ENCODE peak calls at places on chromosome 15, in four cellular contexts. F is GM23338, E is OCI-LY7, Y is H1. N is an unnamed sample.

GRCh38 chr15:65916664-65917406 is 47.5 kb downstream of the RAB11A start:
- DNase-seq in Y (peak; percentile 81), E (peak; percentile 35), F (peak; percentile 88), N (no peak)

GRCh38 chr15:41161336-41161735 is 45.3 kb upstream of the INO80 start:
- DNase-seq in F (no peak), Y (no peak), E (no peak), N (no peak)

GRCh38 chr15:99167640-99168039 is 62.8 kb downstream of the SYNM start:
- DNase-seq in F (no peak), E (no peak), Y (no peak), N (no peak)

GRCh38 chr15:78623786-78624497 is 3.1 kb upstream of the CHRNA3 start:
- DNase-seq in Y (no peak), E (no peak), F (no peak), N (no peak)

GRCh38 chr15:100193277-100193860 is 148.4 kb downstream of the ADAMTS17 start:
- DNase-seq in Y (no peak), E (no peak), F (no peak), N (no peak)

GRCh38 chr15:29272219-29272618 is 2.6 kb upstream of the NSMCE3 start:
- DNase-seq in F (no peak), E (no peak), Y (no peak), N (no peak)

GRCh38 chr15:94421711-94422110 is 190.3 kb downstream of the MCTP2 start:
- DNase-seq in F (no peak), E (no peak), Y (no peak), N (no peak)

GRCh38 chr15:44299997-44300396 is 11.5 kb downstream of the GOLM2 start:
- DNase-seq in E (no peak), F (no peak), Y (no peak), N (no peak)

GRCh38 chr15:37046876-37047614 is 53.3 kb downstream of the MEIS2 start:
- DNase-seq in F (peak; percentile 84), E (no peak), Y (no peak), N (no peak)

GRCh38 chr15:46126581-46126980 is 491.8 kb downstream of the SQOR start:
- DNase-seq in Y (no peak), E (no peak), F (no peak), N (no peak)

GRCh38 chr15:51077565-51078153 is 17.0 kb downstream of the TNFAIP8L3 start:
- DNase-seq in Y (peak; percentile 89), F (peak; percentile 96), E (peak; percentile 78), N (no peak)

GRCh38 chr15:66751579-66751978 is 49.5 kb downstream of the SMAD6 start:
- DNase-seq in Y (no peak), E (peak; percentile 40), F (no peak), N (no peak)

GRCh38 chr15:90407871-90408317 is 19.9 kb downstream of the IQGAP1 start:
- DNase-seq in F (no peak), E (no peak), Y (no peak), N (no peak)

GRCh38 chr15:101487060-101487459 is 2.4 kb downstream of the PCSK6 start:
- DNase-seq in Y (no peak), E (no peak), F (no peak), N (no peak)

GRCh38 chr15:85382942-85383341 is 2.5 kb downstream of the AKAP13 start:
- DNase-seq in F (no peak), Y (no peak), E (no peak), N (no peak)

GRCh38 chr15:32122013-32122412 is 91.7 kb downstream of the CHRNA7 start:
- DNase-seq in Y (no peak), E (no peak), F (no peak), N (no peak)

GRCh38 chr15:78149805-78150751 is 916 bp downstream of the IDH3A start:
- DNase-seq in F (peak; percentile 58), E (peak; percentile 44), Y (no peak), N (no peak)

GRCh38 chr15:83166830-83167229 is 40.8 kb downstream of the HDGFL3 start:
- DNase-seq in E (no peak), F (no peak), Y (no peak), N (no peak)

GRCh38 chr15:25245801-25246622 is 192.8 kb downstream of the UBE3A start:
- DNase-seq in E (no peak), Y (peak; percentile 13), F (no peak), N (no peak)

GRCh38 chr15:44535509-44536297 is 1.2 kb upstream of the EIF3J start:
- DNase-seq in E (peak; percentile 42), Y (peak; percentile 44), F (peak; percentile 53), N (no peak)

GRCh38 chr15:38389924-38390542 is 63.9 kb upstream of the FAM98B start:
- DNase-seq in E (peak; percentile 68), Y (peak; percentile 89), F (peak; percentile 80), N (peak; percentile 7)

GRCh38 chr15:31280037-31280830 is 46.4 kb upstream of the KLF13 start:
- DNase-seq in E (no peak), F (no peak), Y (peak; percentile 43), N (no peak)

GRCh38 chr15:68186671-68187397 is 18.3 kb downstream of the CALML4 start:
- DNase-seq in Y (no peak), E (no peak), F (no peak), N (no peak)

GRCh38 chr15:68230157-68231100 is 901 bp upstream of the CLN6 start:
- DNase-seq in F (no peak), E (peak; percentile 37), Y (peak; percentile 40), N (no peak)

GRCh38 chr15:58346361-58346760 is 85.4 kb upstream of the LIPC start:
- DNase-seq in F (peak; percentile 62), E (no peak), Y (no peak), N (peak; percentile 49)

GRCh38 chr15:39102431-39102830 is 478.4 kb upstream of the THBS1 start:
- DNase-seq in F (no peak), Y (no peak), E (no peak), N (no peak)

GRCh38 chr15:90837052-90837621 is 31.3 kb upstream of the FURIN start:
- DNase-seq in F (no peak), E (no peak), Y (no peak), N (no peak)

GRCh38 chr15:58910456-58910855 is 23.0 kb downstream of the SLTM start:
- DNase-seq in Y (no peak), E (no peak), F (no peak), N (no peak)

GRCh38 chr15:52786436-52787122 is 3.6 kb downstream of the ONECUT1 start:
- DNase-seq in F (peak; percentile 70), Y (peak; percentile 71), E (no peak), N (no peak)
- H3K4me3 ChIP-seq in F (peak overlapping the region; percentile 59), Y (peak overlapping the region; percentile 62), E (no peak overlapping the region), N (no peak overlapping the region)

GRCh38 chr15:93252780-93253179 is 163.8 kb upstream of the RGMA start:
- DNase-seq in F (no peak), Y (no peak), E (no peak), N (no peak)
- H3K4me2 ChIP-seq in F (no peak overlapping the region), Y (no peak overlapping the region), E (no peak overlapping the region), N (no peak overlapping the region)

GRCh38 chr15:74463634-74464033 is 2.7 kb upstream of the UBL7 start:
- DNase-seq in E (no peak), F (no peak), Y (no peak), N (no peak)

GRCh38 chr15:74461847-74462511 is 1.0 kb upstream of the UBL7 start:
- DNase-seq in F (peak; percentile 61), E (no peak), Y (no peak), N (no peak)

GRCh38 chr15:74460298-74460697 is 662 bp downstream of the UBL7 start:
- DNase-seq in F (peak; percentile 34), E (peak; percentile 27), Y (no peak), N (no peak)

GRCh38 chr15:74458473-74458872 is 2.5 kb downstream of the UBL7 start:
- DNase-seq in E (no peak), F (no peak), Y (no peak), N (no peak)

DNA sequence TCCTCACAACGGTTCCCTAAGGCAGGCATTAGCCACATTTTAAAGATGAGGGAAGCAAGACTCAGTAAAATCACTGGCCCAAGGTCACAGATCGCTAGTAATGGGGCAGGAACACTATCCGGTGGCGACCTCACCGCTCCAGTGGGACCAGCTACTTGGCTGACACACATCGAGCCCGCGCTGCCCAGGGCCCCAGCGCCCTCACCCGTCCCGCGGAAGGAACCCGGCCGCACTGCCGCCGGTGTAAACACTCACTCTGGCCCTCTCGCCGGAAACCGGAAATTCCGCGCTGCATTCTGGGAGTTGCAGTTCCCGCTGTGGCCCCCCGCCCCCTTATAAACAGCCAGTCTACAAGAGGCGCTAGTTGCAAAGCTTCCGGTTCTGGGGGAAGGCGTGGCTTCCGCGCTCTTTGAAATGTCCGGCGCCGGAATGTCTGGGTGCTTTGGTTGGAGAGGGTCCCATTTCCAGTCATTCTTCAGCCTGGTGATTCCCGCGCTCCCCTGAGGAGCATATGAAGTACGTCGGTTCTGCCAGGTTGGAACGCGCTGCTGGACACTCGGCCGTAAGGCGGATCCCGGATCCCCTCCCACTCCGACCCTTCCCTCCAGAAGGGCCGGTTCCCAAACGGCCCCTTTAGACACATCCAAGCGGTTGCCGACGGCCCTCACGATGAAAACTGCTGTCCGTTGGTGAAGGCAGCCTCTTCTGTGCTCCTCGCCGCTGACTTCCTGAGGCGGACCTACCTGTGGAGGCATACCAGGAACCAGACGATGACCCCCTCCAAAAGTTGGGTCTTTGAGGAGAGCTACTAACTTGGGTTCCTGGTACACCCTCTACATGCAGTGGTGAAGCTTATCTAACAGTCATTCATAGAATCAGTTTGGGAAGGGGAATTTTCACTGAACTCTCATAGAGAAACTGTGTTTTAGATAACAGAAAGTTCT is at the start of gene UBL7:
- DNase-seq in E (peak; percentile 98), F (peak; percentile 100), Y (peak; percentile 98), N (peak; percentile 46)
- H3K4me3 ChIP-seq in E (peak within 1 kb of the TSS; percentile 88), F (peak within 1 kb of the TSS; percentile 74), Y (peak within 1 kb of the TSS; percentile 82), N (peak within 1 kb of the TSS; percentile 88)

GRCh38 chr15:80154336-80154735 is 1.5 kb downstream of the FAH start:
- DNase-seq in F (no peak), E (no peak), Y (no peak), N (no peak)
- H3K4me2 ChIP-seq in F (peak overlapping the region; percentile 95), E (no peak overlapping the region), Y (no peak overlapping the region), N (no peak overlapping the region)

DNA sequence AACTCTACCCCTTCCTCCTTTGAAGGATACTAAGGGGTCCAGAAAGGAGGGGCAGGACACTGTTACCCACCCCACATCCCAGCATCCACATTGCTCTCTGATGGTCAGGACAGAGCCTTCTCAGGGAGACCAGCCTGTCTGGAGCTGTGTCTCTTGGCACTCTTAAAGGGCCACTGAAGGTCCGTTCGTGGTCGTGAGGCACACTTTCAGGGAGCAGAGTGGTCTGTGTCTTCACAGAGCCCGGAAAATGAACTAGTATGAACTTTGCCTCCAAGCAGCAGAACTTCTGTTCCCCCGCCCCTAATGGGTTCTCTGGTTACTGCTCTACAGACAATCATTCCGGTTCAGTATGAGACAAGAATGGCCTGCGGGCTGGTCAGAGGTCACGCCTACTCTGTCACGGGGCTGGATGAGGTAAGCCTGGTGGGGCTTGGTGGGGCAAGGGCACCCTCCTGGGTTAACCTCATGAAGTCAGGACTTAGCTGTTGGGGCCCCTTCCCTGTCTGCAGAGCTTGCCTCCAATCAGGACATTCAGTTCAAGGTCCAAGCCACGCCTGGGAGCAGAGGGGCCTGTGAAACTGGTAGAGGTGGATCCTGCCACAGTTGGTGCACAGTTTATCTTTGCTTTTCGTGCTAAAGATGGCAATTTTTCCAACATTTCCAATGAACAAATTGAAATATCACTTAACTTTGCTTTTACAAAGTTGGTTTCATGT is 33.2 kb downstream of the CAPN3 start:
- DNase-seq in Y (no peak), E (no peak), F (no peak), N (no peak)
- H3K4me3 ChIP-seq in Y (no peak overlapping the region), E (no peak overlapping the region), F (no peak overlapping the region), N (no peak overlapping the region)